ENCODE peak calls at places on chromosome 4, in five cellular contexts. One of them, this sample, is unnamed.

GRCh38 chr4:40583850-40584439 is 45.7 kb downstream of the RBM47 start:
- DNase-seq in activated naive CD4-positive, alpha-beta T cell treated with anti-CD3 and anti-CD28 coated beads for 36 hours: no peak
- DNase-seq in right cardiac atrium: no peak
- DNase-seq in EH: no peak
- DNase-seq in dorsolateral prefrontal cortex: no peak
- DNase-seq in this sample: no peak

GRCh38 chr4:158801677-158802076 is 32.9 kb downstream of the FNIP2 start:
- DNase-seq in activated naive CD4-positive, alpha-beta T cell treated with anti-CD3 and anti-CD28 coated beads for 36 hours: no peak
- DNase-seq in right cardiac atrium: no peak
- DNase-seq in EH: no peak
- DNase-seq in dorsolateral prefrontal cortex: no peak
- DNase-seq in this sample: no peak

GRCh38 chr4:150874386-150875226 is 140.5 kb downstream of the LRBA start:
- DNase-seq in activated naive CD4-positive, alpha-beta T cell treated with anti-CD3 and anti-CD28 coated beads for 36 hours: no peak
- DNase-seq in right cardiac atrium: peak
- DNase-seq in EH: no peak
- DNase-seq in dorsolateral prefrontal cortex: peak
- DNase-seq in this sample: no peak

GRCh38 chr4:89447543-89447942 is 139.9 kb upstream of the GPRIN3 start:
- DNase-seq in activated naive CD4-positive, alpha-beta T cell treated with anti-CD3 and anti-CD28 coated beads for 36 hours: no peak
- DNase-seq in right cardiac atrium: no peak
- DNase-seq in EH: no peak
- DNase-seq in dorsolateral prefrontal cortex: no peak
- DNase-seq in this sample: no peak

GRCh38 chr4:122865421-122865820 is 38.8 kb downstream of the FGF2 start:
- DNase-seq in activated naive CD4-positive, alpha-beta T cell treated with anti-CD3 and anti-CD28 coated beads for 36 hours: no peak
- DNase-seq in right cardiac atrium: no peak
- DNase-seq in EH: no peak
- DNase-seq in dorsolateral prefrontal cortex: no peak
- DNase-seq in this sample: no peak

GRCh38 chr4:186341655-186342054 is 75.7 kb downstream of the F11 start:
- DNase-seq in activated naive CD4-positive, alpha-beta T cell treated with anti-CD3 and anti-CD28 coated beads for 36 hours: no peak
- DNase-seq in right cardiac atrium: no peak
- DNase-seq in EH: no peak
- DNase-seq in dorsolateral prefrontal cortex: no peak
- DNase-seq in this sample: no peak

GRCh38 chr4:61638600-61638999 is 438.5 kb downstream of the ADGRL3 start:
- DNase-seq in activated naive CD4-positive, alpha-beta T cell treated with anti-CD3 and anti-CD28 coated beads for 36 hours: no peak
- DNase-seq in right cardiac atrium: no peak
- DNase-seq in EH: no peak
- DNase-seq in dorsolateral prefrontal cortex: no peak
- DNase-seq in this sample: no peak

GRCh38 chr4:171954650-171955049 is 141.4 kb downstream of the GALNTL6 start:
- DNase-seq in activated naive CD4-positive, alpha-beta T cell treated with anti-CD3 and anti-CD28 coated beads for 36 hours: no peak
- DNase-seq in right cardiac atrium: no peak
- DNase-seq in EH: no peak
- DNase-seq in dorsolateral prefrontal cortex: no peak
- DNase-seq in this sample: no peak

GRCh38 chr4:8353912-8354453 is 84.4 kb downstream of the HTRA3 start:
- DNase-seq in activated naive CD4-positive, alpha-beta T cell treated with anti-CD3 and anti-CD28 coated beads for 36 hours: no peak
- DNase-seq in right cardiac atrium: no peak
- DNase-seq in EH: peak
- DNase-seq in dorsolateral prefrontal cortex: peak
- DNase-seq in this sample: no peak

GRCh38 chr4:141046255-141046654 is 87.0 kb downstream of the RNF150 start:
- DNase-seq in activated naive CD4-positive, alpha-beta T cell treated with anti-CD3 and anti-CD28 coated beads for 36 hours: no peak
- DNase-seq in right cardiac atrium: no peak
- DNase-seq in EH: peak
- DNase-seq in dorsolateral prefrontal cortex: no peak
- DNase-seq in this sample: no peak

GRCh38 chr4:101175896-101176676 is 171.2 kb downstream of the PPP3CA start:
- DNase-seq in activated naive CD4-positive, alpha-beta T cell treated with anti-CD3 and anti-CD28 coated beads for 36 hours: no peak
- DNase-seq in right cardiac atrium: no peak
- DNase-seq in EH: no peak
- DNase-seq in dorsolateral prefrontal cortex: no peak
- DNase-seq in this sample: no peak

GRCh38 chr4:105171912-105172311 is 25.2 kb downstream of the TET2 start:
- DNase-seq in activated naive CD4-positive, alpha-beta T cell treated with anti-CD3 and anti-CD28 coated beads for 36 hours: no peak
- DNase-seq in right cardiac atrium: no peak
- DNase-seq in EH: no peak
- DNase-seq in dorsolateral prefrontal cortex: no peak
- DNase-seq in this sample: no peak

GRCh38 chr4:126888968-126889367 is 743.8 kb upstream of the INTU start:
- DNase-seq in activated naive CD4-positive, alpha-beta T cell treated with anti-CD3 and anti-CD28 coated beads for 36 hours: no peak
- DNase-seq in right cardiac atrium: no peak
- DNase-seq in EH: peak
- DNase-seq in dorsolateral prefrontal cortex: no peak
- DNase-seq in this sample: no peak

GRCh38 chr4:123325241-123325681 is 71.3 kb upstream of the SPRY1 start:
- DNase-seq in activated naive CD4-positive, alpha-beta T cell treated with anti-CD3 and anti-CD28 coated beads for 36 hours: no peak
- DNase-seq in right cardiac atrium: no peak
- DNase-seq in EH: no peak
- DNase-seq in dorsolateral prefrontal cortex: no peak
- DNase-seq in this sample: no peak

GRCh38 chr4:40333921-40334352 is 1.2 kb upstream of the CHRNA9 start:
- DNase-seq in activated naive CD4-positive, alpha-beta T cell treated with anti-CD3 and anti-CD28 coated beads for 36 hours: no peak
- DNase-seq in right cardiac atrium: no peak
- DNase-seq in EH: peak
- DNase-seq in dorsolateral prefrontal cortex: no peak
- DNase-seq in this sample: no peak

GRCh38 chr4:22454955-22455354 is 60.9 kb downstream of the ADGRA3 start:
- DNase-seq in activated naive CD4-positive, alpha-beta T cell treated with anti-CD3 and anti-CD28 coated beads for 36 hours: no peak
- DNase-seq in right cardiac atrium: no peak
- DNase-seq in EH: no peak
- DNase-seq in dorsolateral prefrontal cortex: no peak
- DNase-seq in this sample: no peak

GRCh38 chr4:75821966-75822365 is 80.3 kb downstream of the PPEF2 start:
- DNase-seq in activated naive CD4-positive, alpha-beta T cell treated with anti-CD3 and anti-CD28 coated beads for 36 hours: no peak
- DNase-seq in right cardiac atrium: no peak
- DNase-seq in EH: peak
- DNase-seq in dorsolateral prefrontal cortex: no peak
- DNase-seq in this sample: no peak